ENCODE peak calls at places on chromosomes 4 and X, in six cellular contexts. One of them, this sample, is unnamed.
A peak's percentile ranks its signal among the peaks of the same experiment; 100 is the strongest.

GRCh38 chr4:104490770-104491395 is 3.8 kb downstream of the CXXC4 start:
- DNase-seq in AG09309: no peak
- DNase-seq in Calu3: peak; percentile 71
- DNase-seq in progenitor cell of endocrine pancreas: peak; percentile 25
- DNase-seq in cardiac muscle cell: peak; percentile 93
- DNase-seq in astrocyte of the spinal cord: peak; percentile 64
- DNase-seq in this sample: peak; percentile 68

GRCh38 chr4:73451978-73452747 is 16.1 kb downstream of the AFP start:
- DNase-seq in AG09309: no peak
- DNase-seq in cardiac muscle cell: no peak
- DNase-seq in astrocyte of the spinal cord: no peak
- DNase-seq in progenitor cell of endocrine pancreas: no peak
- DNase-seq in Calu3: no peak
- DNase-seq in this sample: no peak

GRCh38 chr4:38071801-38072567 is 111.8 kb downstream of the PTTG2 start:
- DNase-seq in progenitor cell of endocrine pancreas: no peak
- DNase-seq in AG09309: no peak
- DNase-seq in astrocyte of the spinal cord: no peak
- DNase-seq in cardiac muscle cell: peak; percentile 34
- DNase-seq in Calu3: no peak
- DNase-seq in this sample: no peak

GRCh38 chr4:87947381-87948160 is 27.9 kb upstream of the SPP1 start:
- DNase-seq in AG09309: no peak
- DNase-seq in Calu3: no peak
- DNase-seq in astrocyte of the spinal cord: no peak
- DNase-seq in progenitor cell of endocrine pancreas: no peak
- DNase-seq in cardiac muscle cell: no peak
- DNase-seq in this sample: no peak

GRCh38 chr4:2284161-2284933 is 22.4 kb upstream of the MXD4 start:
- DNase-seq in AG09309: no peak
- DNase-seq in Calu3: no peak
- DNase-seq in astrocyte of the spinal cord: no peak
- DNase-seq in progenitor cell of endocrine pancreas: no peak
- DNase-seq in cardiac muscle cell: no peak
- DNase-seq in this sample: no peak

GRCh38 chrX:154534526-154535322 is 11.9 kb downstream of the G6PD start:
- DNase-seq in astrocyte of the spinal cord: peak; percentile 79
- DNase-seq in progenitor cell of endocrine pancreas: peak; percentile 81
- DNase-seq in AG09309: peak; percentile 45
- DNase-seq in Calu3: peak; percentile 89
- DNase-seq in cardiac muscle cell: peak; percentile 87
- DNase-seq in this sample: peak; percentile 86

GRCh38 chrX:24148535-24149345 is 789 bp upstream of the ZFX start:
- DNase-seq in astrocyte of the spinal cord: peak; percentile 48
- DNase-seq in progenitor cell of endocrine pancreas: no peak
- DNase-seq in AG09309: peak; percentile 79
- DNase-seq in cardiac muscle cell: no peak
- DNase-seq in Calu3: no peak
- DNase-seq in this sample: no peak

GRCh38 chrX:107721966-107722707 is 53.5 kb downstream of the TSC22D3 start:
- DNase-seq in Calu3: no peak
- DNase-seq in progenitor cell of endocrine pancreas: no peak
- DNase-seq in AG09309: no peak
- DNase-seq in astrocyte of the spinal cord: no peak
- DNase-seq in cardiac muscle cell: no peak
- DNase-seq in this sample: no peak

GRCh38 chrX:16882702-16883486 is 12.7 kb upstream of the RBBP7 start:
- DNase-seq in progenitor cell of endocrine pancreas: peak; percentile 59
- DNase-seq in cardiac muscle cell: peak; percentile 83
- DNase-seq in Calu3: peak; percentile 76
- DNase-seq in AG09309: peak; percentile 17
- DNase-seq in astrocyte of the spinal cord: peak; percentile 64
- DNase-seq in this sample: peak; percentile 60

GRCh38 chr4:85741921-85742591 is 267.1 kb downstream of the ARHGAP24 start:
- DNase-seq in cardiac muscle cell: no peak
- DNase-seq in Calu3: no peak
- DNase-seq in astrocyte of the spinal cord: no peak
- DNase-seq in AG09309: no peak
- DNase-seq in progenitor cell of endocrine pancreas: no peak
- DNase-seq in this sample: no peak

GRCh38 chrX:150581093-150581775 is 12.8 kb downstream of the MTM1 start:
- DNase-seq in cardiac muscle cell: no peak
- DNase-seq in AG09309: no peak
- DNase-seq in progenitor cell of endocrine pancreas: no peak
- DNase-seq in Calu3: no peak
- DNase-seq in astrocyte of the spinal cord: peak; percentile 68
- DNase-seq in this sample: no peak

GRCh38 chrX:101051153-101051548 is 760 bp downstream of the TRMT2B start:
- DNase-seq in Calu3: no peak
- DNase-seq in AG09309: no peak
- DNase-seq in cardiac muscle cell: no peak
- DNase-seq in astrocyte of the spinal cord: no peak
- DNase-seq in progenitor cell of endocrine pancreas: no peak
- DNase-seq in this sample: no peak

GRCh38 chr4:184101711-184102110 is 116.0 kb downstream of the ENPP6 start:
- DNase-seq in Calu3: no peak
- DNase-seq in AG09309: no peak
- DNase-seq in cardiac muscle cell: no peak
- DNase-seq in progenitor cell of endocrine pancreas: no peak
- DNase-seq in astrocyte of the spinal cord: no peak
- DNase-seq in this sample: no peak

GRCh38 chr4:184102488-184102887 is 115.2 kb downstream of the ENPP6 start:
- DNase-seq in progenitor cell of endocrine pancreas: no peak
- DNase-seq in AG09309: no peak
- DNase-seq in Calu3: no peak
- DNase-seq in astrocyte of the spinal cord: no peak
- DNase-seq in cardiac muscle cell: no peak
- DNase-seq in this sample: no peak

GRCh38 chr4:184099541-184099966 is 118.1 kb downstream of the ENPP6 start:
- DNase-seq in progenitor cell of endocrine pancreas: no peak
- DNase-seq in astrocyte of the spinal cord: no peak
- DNase-seq in Calu3: no peak
- DNase-seq in cardiac muscle cell: no peak
- DNase-seq in AG09309: no peak
- DNase-seq in this sample: no peak

GRCh38 chr4:184099033-184099432 is 118.6 kb downstream of the ENPP6 start:
- DNase-seq in astrocyte of the spinal cord: no peak
- DNase-seq in AG09309: no peak
- DNase-seq in Calu3: no peak
- DNase-seq in cardiac muscle cell: no peak
- DNase-seq in progenitor cell of endocrine pancreas: no peak
- DNase-seq in this sample: no peak

GRCh38 chr4:184100297-184100885 is 117.3 kb downstream of the ENPP6 start:
- DNase-seq in cardiac muscle cell: peak; percentile 62
- DNase-seq in Calu3: no peak
- DNase-seq in AG09309: no peak
- DNase-seq in astrocyte of the spinal cord: peak; percentile 4
- DNase-seq in progenitor cell of endocrine pancreas: peak; percentile 44
- DNase-seq in this sample: peak; percentile 66
- TF ChIP-seq CTCF in cardiac muscle cell: peak; percentile 73
- TF ChIP-seq CTCF in Calu3: no peak
- TF ChIP-seq CTCF in AG09309: peak; percentile 41
- TF ChIP-seq CTCF in astrocyte of the spinal cord: peak; percentile 74
- TF ChIP-seq CTCF in progenitor cell of endocrine pancreas: peak; percentile 70
- TF ChIP-seq CTCF in this sample: no peak

GRCh38 chr4:127049506-127049905 is 583.3 kb upstream of the INTU start:
- DNase-seq in astrocyte of the spinal cord: no peak
- DNase-seq in cardiac muscle cell: no peak
- DNase-seq in progenitor cell of endocrine pancreas: no peak
- DNase-seq in Calu3: no peak
- DNase-seq in AG09309: no peak
- DNase-seq in this sample: no peak

GRCh38 chr4:127048371-127049085 is 584.2 kb upstream of the INTU start:
- DNase-seq in Calu3: no peak
- DNase-seq in astrocyte of the spinal cord: peak; percentile 11
- DNase-seq in cardiac muscle cell: no peak
- DNase-seq in AG09309: no peak
- DNase-seq in progenitor cell of endocrine pancreas: no peak
- DNase-seq in this sample: no peak

GRCh38 chr4:127047930-127048329 is 584.8 kb upstream of the INTU start:
- DNase-seq in cardiac muscle cell: no peak
- DNase-seq in AG09309: no peak
- DNase-seq in Calu3: no peak
- DNase-seq in progenitor cell of endocrine pancreas: no peak
- DNase-seq in astrocyte of the spinal cord: no peak
- DNase-seq in this sample: no peak

GRCh38 chr4:127045872-127046271 is 586.9 kb upstream of the INTU start:
- DNase-seq in cardiac muscle cell: no peak
- DNase-seq in Calu3: no peak
- DNase-seq in progenitor cell of endocrine pancreas: no peak
- DNase-seq in AG09309: no peak
- DNase-seq in astrocyte of the spinal cord: no peak
- DNase-seq in this sample: no peak
- TF ChIP-seq CTCF in cardiac muscle cell: no peak
- TF ChIP-seq CTCF in Calu3: no peak
- TF ChIP-seq CTCF in progenitor cell of endocrine pancreas: no peak
- TF ChIP-seq CTCF in AG09309: no peak
- TF ChIP-seq CTCF in astrocyte of the spinal cord: peak; percentile 12
- TF ChIP-seq CTCF in this sample: no peak

DNA sequence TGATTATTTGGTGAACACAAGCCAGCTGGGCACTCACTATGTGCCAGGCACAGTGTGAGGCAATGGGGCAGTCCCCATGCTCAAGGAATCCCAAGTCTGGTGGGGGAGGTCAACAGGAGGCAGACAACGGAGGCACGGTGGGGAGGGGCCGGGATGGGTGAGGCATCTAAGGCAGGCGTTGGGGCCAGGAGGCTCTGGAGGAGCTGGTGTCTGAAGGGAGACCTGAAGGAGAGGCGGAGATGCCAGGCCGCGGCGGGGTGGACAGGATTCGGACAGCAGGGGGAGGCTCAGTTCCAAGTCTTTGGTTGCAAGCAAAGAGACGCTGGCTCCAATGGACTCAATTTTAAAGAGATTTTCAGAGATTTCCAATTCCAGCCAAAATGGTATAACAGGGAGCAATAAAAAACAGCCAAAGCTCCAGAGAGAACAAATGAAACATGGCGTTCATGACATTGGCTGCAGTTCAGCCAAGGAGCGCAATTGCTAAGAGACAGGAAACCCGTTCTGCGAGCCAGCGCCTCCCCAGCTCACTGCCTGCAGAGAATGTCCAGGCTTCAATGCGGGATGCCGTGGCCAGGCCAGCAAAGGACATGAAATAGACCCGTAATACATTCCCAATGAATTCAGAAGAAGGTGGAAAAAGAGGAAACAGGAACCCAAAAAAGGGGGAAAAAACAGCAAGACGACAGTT is 105.2 kb upstream of the LRPAP1 start:
- DNase-seq in AG09309: no peak
- DNase-seq in astrocyte of the spinal cord: no peak
- DNase-seq in progenitor cell of endocrine pancreas: no peak
- DNase-seq in cardiac muscle cell: no peak
- DNase-seq in Calu3: no peak
- DNase-seq in this sample: no peak
- TF ChIP-seq CTCF in AG09309: no peak
- TF ChIP-seq CTCF in astrocyte of the spinal cord: no peak
- TF ChIP-seq CTCF in progenitor cell of endocrine pancreas: no peak
- TF ChIP-seq CTCF in cardiac muscle cell: no peak
- TF ChIP-seq CTCF in Calu3: no peak
- TF ChIP-seq CTCF in this sample: no peak

GRCh38 chr4:139453371-139454110 is 380 bp upstream of the RAB33B start:
- DNase-seq in astrocyte of the spinal cord: peak; percentile 99
- DNase-seq in progenitor cell of endocrine pancreas: peak; percentile 91
- DNase-seq in Calu3: peak; percentile 93
- DNase-seq in cardiac muscle cell: peak; percentile 97
- DNase-seq in AG09309: peak; percentile 89
- DNase-seq in this sample: peak; percentile 94
- TF ChIP-seq CTCF in astrocyte of the spinal cord: peak; percentile 0
- TF ChIP-seq CTCF in progenitor cell of endocrine pancreas: no peak
- TF ChIP-seq CTCF in Calu3: peak; percentile 11
- TF ChIP-seq CTCF in cardiac muscle cell: no peak
- TF ChIP-seq CTCF in AG09309: no peak
- TF ChIP-seq CTCF in this sample: no peak